ENCODE peak calls at places on chromosomes 6 and 20, in five cellular contexts. C is cardiac muscle cell, X is PC-9, Q is fibroblast of lung, I is tibial nerve. E is an unnamed sample.

GRCh38 chr20:58642465-58642864 is 8.6 kb upstream of the STX16 start:
- DNase-seq in C (no peak), X (no peak), Q (no peak), I (no peak), E (no peak)

GRCh38 chr6:14542670-14543366 is 425.2 kb downstream of the CD83 start:
- DNase-seq in C (peak; percentile 34), X (no peak), Q (peak; percentile 70), I (no peak), E (peak; percentile 66)

GRCh38 chr6:150452642-150453243 is 83.9 kb downstream of the IYD start:
- DNase-seq in C (no peak), X (no peak), Q (no peak), I (peak; percentile 7), E (no peak)

GRCh38 chr6:34075906-34076305 is 70.0 kb downstream of the GRM4 start:
- DNase-seq in C (no peak), X (no peak), Q (no peak), I (no peak), E (no peak)

GRCh38 chr20:63235399-63235983 is at the start of gene BIRC7:
- DNase-seq in C (no peak), X (no peak), Q (no peak), I (no peak), E (no peak)

GRCh38 chr20:1383621-1384404 is 9.0 kb downstream of the FKBP1A start:
- DNase-seq in C (no peak), X (no peak), Q (no peak), I (no peak), E (no peak)

GRCh38 chr6:47520282-47520681 is 42.7 kb downstream of the CD2AP start:
- DNase-seq in C (no peak), X (no peak), Q (no peak), I (no peak), E (no peak)

GRCh38 chr6:43708857-43709653 is 21.5 kb upstream of the MRPS18A start:
- DNase-seq in C (peak; percentile 95), X (no peak), Q (peak; percentile 96), I (peak; percentile 59), E (peak; percentile 21)

GRCh38 chr6:30942338-30943060 is 1.7 kb downstream of the MUCL3 start:
- DNase-seq in C (peak; percentile 88), X (peak; percentile 91), Q (peak; percentile 70), I (peak; percentile 59), E (peak; percentile 61)

GRCh38 chr6:43948527-43949450 is 178.5 kb downstream of the MRPL14 start:
- DNase-seq in C (peak; percentile 84), X (no peak), Q (peak; percentile 32), I (no peak), E (no peak)

GRCh38 chr6:19433101-19433500 is 404.1 kb upstream of the ID4 start:
- DNase-seq in C (peak; percentile 27), X (no peak), Q (no peak), I (no peak), E (no peak)

GRCh38 chr6:88867841-88868558 is 95.4 kb downstream of the RNGTT start:
- DNase-seq in C (no peak), X (no peak), Q (no peak), I (no peak), E (peak; percentile 83)

GRCh38 chr6:52576392-52577021 is 353 bp downstream of the TRAM2 start:
- DNase-seq in C (peak; percentile 83), X (peak; percentile 64), Q (peak; percentile 84), I (peak; percentile 50), E (no peak)

GRCh38 chr20:61784801-61785566 is 280.7 kb downstream of the TAF4 start:
- DNase-seq in C (no peak), X (no peak), Q (no peak), I (no peak), E (no peak)

GRCh38 chr20:43558412-43559146 is at the start of gene SGK2:
- DNase-seq in C (peak; percentile 67), X (peak; percentile 41), Q (peak; percentile 30), I (no peak), E (peak; percentile 87)

GRCh38 chr6:41092421-41093140 is 19.8 kb downstream of the NFYA start:
- DNase-seq in C (peak; percentile 52), X (no peak), Q (peak; percentile 43), I (no peak), E (no peak)

GRCh38 chr6:169899481-169900145 is 148.2 kb downstream of the ERMARD start:
- DNase-seq in C (no peak), X (no peak), Q (no peak), I (no peak), E (no peak)

GRCh38 chr6:15132854-15133670 is 112.8 kb upstream of the JARID2 start:
- DNase-seq in C (peak; percentile 36), X (peak; percentile 40), Q (peak; percentile 48), I (no peak), E (peak; percentile 85)

GRCh38 chr6:45665859-45666258 is 288.1 kb upstream of the SUPT3H start:
- DNase-seq in C (no peak), X (no peak), Q (no peak), I (no peak), E (no peak)

GRCh38 chr6:40722081-40722480 is 134.9 kb upstream of the LRFN2 start:
- DNase-seq in C (no peak), X (no peak), Q (no peak), I (no peak), E (no peak)

GRCh38 chr6:64220776-64221175 is 585.2 kb downstream of the PHF3 start:
- DNase-seq in C (no peak), X (no peak), Q (no peak), I (no peak), E (no peak)

GRCh38 chr6:19892250-19892649 is 55.1 kb downstream of the ID4 start:
- DNase-seq in C (no peak), X (peak; percentile 97), Q (no peak), I (no peak), E (peak; percentile 44)

GRCh38 chr6:26604797-26605196 is 8.0 kb downstream of the ABT1 start:
- DNase-seq in C (no peak), X (no peak), Q (no peak), I (no peak), E (no peak)

GRCh38 chr6:15504040-15504491 is 158.8 kb downstream of the DTNBP1 start:
- DNase-seq in C (peak; percentile 39), X (no peak), Q (peak; percentile 38), I (peak; percentile 47), E (no peak)

GRCh38 chr6:134725590-134725989 is 224.3 kb downstream of the ALDH8A1 start:
- DNase-seq in C (no peak), X (no peak), Q (no peak), I (no peak), E (no peak)

GRCh38 chr20:17845701-17846475 is 122.7 kb downstream of the SNX5 start:
- DNase-seq in C (no peak), X (peak; percentile 60), Q (peak; percentile 25), I (no peak), E (no peak)

GRCh38 chr20:17841751-17842191 is 126.8 kb downstream of the SNX5 start:
- DNase-seq in C (peak; percentile 73), X (no peak), Q (peak; percentile 97), I (peak; percentile 58), E (no peak)

GRCh38 chr20:17844133-17844429 is 124.5 kb downstream of the SNX5 start:
- DNase-seq in C (no peak), X (no peak), Q (no peak), I (no peak), E (no peak)

GRCh38 chr20:17844549-17845298 is 123.9 kb downstream of the SNX5 start:
- DNase-seq in C (no peak), X (no peak), Q (no peak), I (no peak), E (no peak)

GRCh38 chr20:17843246-17844132 is 125.1 kb downstream of the SNX5 start:
- DNase-seq in C (peak; percentile 97), X (peak; percentile 78), Q (peak; percentile 98), I (peak; percentile 65), E (peak; percentile 78)
- TF ChIP-seq CTCF in C (no peak), X (no peak), Q (no peak), I (no peak), E (no peak)

GRCh38 chr20:10513931-10514575 is 78.9 kb downstream of the SLX4IP start:
- DNase-seq in C (peak; percentile 57), X (no peak), Q (peak; percentile 36), I (no peak), E (no peak)
- H3K4me3 ChIP-seq in C (no peak overlapping the region), X (no peak overlapping the region), Q (no peak overlapping the region), I (no peak overlapping the region), E (no peak overlapping the region)

GRCh38 chr6:18245079-18245478 is 19.3 kb downstream of the DEK start:
- DNase-seq in C (no peak), X (no peak), Q (no peak), I (no peak), E (no peak)
- H3K36me3 ChIP-seq in C (peaks cover 29% of the 10 kb centered on the region), X (peaks cover 67% of the 10 kb centered on the region), Q (peaks cover 3% of the 10 kb centered on the region), I (no peaks in the 10 kb centered on the region), E (no peaks in the 10 kb centered on the region)

DNA sequence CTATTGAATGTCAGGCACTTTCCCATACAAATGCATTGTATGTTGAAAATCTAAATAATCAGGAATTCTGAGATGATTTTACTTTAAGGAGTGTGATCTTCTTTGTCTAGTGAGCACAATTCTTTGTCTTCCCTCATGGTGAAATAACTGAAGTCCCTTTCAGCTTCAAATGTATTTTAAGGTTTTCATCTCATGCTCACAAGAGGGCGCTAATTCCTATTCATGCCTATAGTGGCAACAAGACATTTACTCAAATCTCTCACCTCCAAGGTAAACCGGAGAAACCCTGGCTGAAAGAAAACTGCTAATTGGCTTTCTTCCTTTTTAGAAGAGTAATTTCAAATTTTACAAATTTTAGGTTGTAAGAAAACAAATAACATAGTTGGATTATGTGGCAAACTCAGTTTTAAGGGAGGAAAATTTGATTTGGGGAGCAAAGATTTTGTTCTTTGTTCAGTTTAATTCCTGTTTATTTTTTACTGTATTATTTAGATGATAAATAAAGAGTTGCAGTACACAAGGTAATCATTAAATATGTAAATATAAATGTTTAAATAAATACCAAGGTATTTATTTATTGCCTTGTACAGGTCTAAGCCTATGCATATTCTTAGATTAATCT is 69.1 kb downstream of the SLC35F1 start:
- DNase-seq in C (peak; percentile 67), X (no peak), Q (peak; percentile 55), I (peak; percentile 17), E (no peak)
- TF ChIP-seq CTCF in C (peak; percentile 67), X (peak; percentile 85), Q (peak; percentile 67), I (peak; percentile 47), E (peak; percentile 74)

GRCh38 chr6:21384211-21384610 is 209.3 kb upstream of the SOX4 start:
- DNase-seq in C (peak; percentile 26), X (no peak), Q (no peak), I (no peak), E (no peak)
- H3K4me3 ChIP-seq in C (no peak overlapping the region), X (no peak overlapping the region), Q (no peak overlapping the region), I (no peak overlapping the region), E (no peak overlapping the region)

GRCh38 chr6:17298257-17298656 is 17.1 kb downstream of the RBM24 start:
- DNase-seq in C (no peak), X (no peak), Q (no peak), I (no peak), E (no peak)
- H3K36me3 ChIP-seq in C (peaks cover 14% of the 10 kb centered on the region), X (no peaks in the 10 kb centered on the region), Q (no peaks in the 10 kb centered on the region), I (no peaks in the 10 kb centered on the region), E (no peaks in the 10 kb centered on the region)

DNA sequence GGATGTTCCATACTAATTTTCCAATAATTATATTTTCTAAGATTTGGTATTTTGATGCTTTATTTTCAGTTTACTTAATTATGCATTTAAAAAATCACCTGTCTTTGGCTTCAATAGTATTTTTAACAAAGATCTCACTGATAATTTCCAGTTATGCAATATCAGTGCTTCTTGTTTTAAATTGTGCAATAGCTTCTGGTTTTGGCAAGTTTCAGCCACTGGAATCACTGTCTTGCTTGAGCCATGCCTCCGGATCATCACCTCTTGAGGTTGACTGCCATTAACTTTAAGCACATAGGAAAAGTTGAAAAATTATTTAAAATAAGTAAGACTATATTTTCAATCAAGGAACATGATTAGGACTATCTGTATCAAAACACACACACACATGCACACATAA is 1242.1 kb downstream of the HACE1 start:
- DNase-seq in C (no peak), X (no peak), Q (no peak), I (no peak), E (no peak)
- TF ChIP-seq CTCF in C (no peak), X (no peak), Q (no peak), I (no peak), E (no peak)